ENCODE peak calls at places on chromosomes 12 and 14, in four cellular contexts. One of them, this sample, is unnamed.

GRCh38 chr12:100789146-100789545 is 5.4 kb upstream of the ANO4 start:
- DNase-seq in IMR-90: peak; percentile 67
- DNase-seq in endothelial cell of umbilical vein: no peak
- DNase-seq in K562: no peak
- DNase-seq in this sample: no peak

GRCh38 chr12:95574799-95575452 is 23.6 kb upstream of the USP44 start:
- DNase-seq in IMR-90: peak; percentile 64
- DNase-seq in endothelial cell of umbilical vein: peak; percentile 65
- DNase-seq in K562: peak; percentile 51
- DNase-seq in this sample: no peak

GRCh38 chr14:90294872-90295271 is 36.9 kb downstream of the NRDE2 start:
- DNase-seq in IMR-90: no peak
- DNase-seq in endothelial cell of umbilical vein: no peak
- DNase-seq in K562: no peak
- DNase-seq in this sample: no peak

GRCh38 chr12:92927055-92927435 is 2.0 kb downstream of the EEA1 start:
- DNase-seq in IMR-90: peak; percentile 28
- DNase-seq in endothelial cell of umbilical vein: peak; percentile 41
- DNase-seq in K562: no peak
- DNase-seq in this sample: no peak

GRCh38 chr12:112349440-112349839 is 32.8 kb downstream of the HECTD4 start:
- DNase-seq in IMR-90: peak; percentile 41
- DNase-seq in endothelial cell of umbilical vein: peak; percentile 43
- DNase-seq in K562: no peak
- DNase-seq in this sample: no peak

GRCh38 chr14:35047961-35048513 is 2.0 kb downstream of the FAM177A1 start:
- DNase-seq in IMR-90: no peak
- DNase-seq in endothelial cell of umbilical vein: no peak
- DNase-seq in K562: peak; percentile 29
- DNase-seq in this sample: no peak

GRCh38 chr14:99853206-99853605 is 60.0 kb downstream of the EML1 start:
- DNase-seq in IMR-90: no peak
- DNase-seq in endothelial cell of umbilical vein: no peak
- DNase-seq in K562: no peak
- DNase-seq in this sample: no peak

GRCh38 chr12:131331148-131331750 is 377.5 kb downstream of the ADGRD1 start:
- DNase-seq in IMR-90: no peak
- DNase-seq in endothelial cell of umbilical vein: no peak
- DNase-seq in K562: no peak
- DNase-seq in this sample: no peak

GRCh38 chr12:4628406-4628805 is 20.4 kb downstream of the AKAP3 start:
- DNase-seq in IMR-90: no peak
- DNase-seq in endothelial cell of umbilical vein: no peak
- DNase-seq in K562: no peak
- DNase-seq in this sample: no peak

GRCh38 chr12:65306603-65307501 is 28.4 kb downstream of the MSRB3 start:
- DNase-seq in IMR-90: peak; percentile 75
- DNase-seq in endothelial cell of umbilical vein: peak; percentile 83
- DNase-seq in K562: peak; percentile 43
- DNase-seq in this sample: no peak

GRCh38 chr12:106137456-106138278 is 1.1 kb downstream of the NUAK1 start:
- DNase-seq in IMR-90: peak; percentile 15
- DNase-seq in endothelial cell of umbilical vein: no peak
- DNase-seq in K562: no peak
- DNase-seq in this sample: no peak

GRCh38 chr12:11795910-11796459 is 146.5 kb downstream of the ETV6 start:
- DNase-seq in IMR-90: peak; percentile 91
- DNase-seq in endothelial cell of umbilical vein: peak; percentile 89
- DNase-seq in K562: peak; percentile 21
- DNase-seq in this sample: no peak

GRCh38 chr14:73757876-73758391 is 43.8 kb upstream of the PNMA1 start:
- DNase-seq in IMR-90: no peak
- DNase-seq in endothelial cell of umbilical vein: no peak
- DNase-seq in K562: no peak
- DNase-seq in this sample: no peak

GRCh38 chr12:72511906-72512305 is 239.7 kb downstream of the TRHDE start:
- DNase-seq in IMR-90: peak; percentile 85
- DNase-seq in endothelial cell of umbilical vein: no peak
- DNase-seq in K562: no peak
- DNase-seq in this sample: no peak

GRCh38 chr14:59632381-59632780 is 55.8 kb upstream of the CCDC175 start:
- DNase-seq in IMR-90: peak; percentile 6
- DNase-seq in endothelial cell of umbilical vein: peak; percentile 24
- DNase-seq in K562: peak; percentile 21
- DNase-seq in this sample: no peak

GRCh38 chr12:6528539-6529235 is 5.6 kb upstream of the GAPDH start:
- DNase-seq in IMR-90: no peak
- DNase-seq in endothelial cell of umbilical vein: no peak
- DNase-seq in K562: no peak
- DNase-seq in this sample: no peak
- H3K9me1 ChIP-seq in IMR-90: no peaks in the 10 kb centered on the region
- H3K9me1 ChIP-seq in endothelial cell of umbilical vein: no peaks in the 10 kb centered on the region
- H3K9me1 ChIP-seq in K562: no peaks in the 10 kb centered on the region
- H3K9me1 ChIP-seq in this sample: no peaks in the 10 kb centered on the region

GRCh38 chr12:57609781-57610552 is 1.3 kb upstream of the ARHGEF25 start:
- DNase-seq in IMR-90: no peak
- DNase-seq in endothelial cell of umbilical vein: no peak
- DNase-seq in K562: no peak
- DNase-seq in this sample: no peak
- H3K4me3 ChIP-seq in IMR-90: no peak overlapping the region
- H3K4me3 ChIP-seq in endothelial cell of umbilical vein: no peak overlapping the region
- H3K4me3 ChIP-seq in K562: no peak overlapping the region
- H3K4me3 ChIP-seq in this sample: no peak overlapping the region

DNA sequence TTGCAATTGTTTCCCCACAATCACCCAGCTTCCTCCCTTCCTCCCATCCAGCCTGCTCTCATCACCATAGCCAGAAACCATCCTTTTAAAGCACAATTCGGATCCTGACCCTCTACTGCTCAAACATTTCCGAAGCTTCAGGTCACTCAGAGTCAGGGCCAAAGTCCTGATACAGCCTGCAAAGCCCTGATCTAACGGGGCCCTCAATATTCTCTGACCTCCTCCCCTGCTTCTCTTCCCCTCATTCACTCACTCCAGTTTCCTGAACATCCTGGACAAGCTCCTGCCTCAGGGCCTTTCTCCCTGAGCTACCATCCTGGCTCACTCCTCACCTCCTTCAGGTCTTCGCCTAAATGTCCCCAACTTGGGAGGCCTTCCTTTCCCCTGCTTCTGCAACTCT is 46.1 kb downstream of the PITPNM2 start:
- DNase-seq in IMR-90: no peak
- DNase-seq in endothelial cell of umbilical vein: no peak
- DNase-seq in K562: no peak
- DNase-seq in this sample: no peak
- H2AFZ ChIP-seq in IMR-90: no peak overlapping the region
- H2AFZ ChIP-seq in endothelial cell of umbilical vein: no peak overlapping the region
- H2AFZ ChIP-seq in K562: no peak overlapping the region
- H2AFZ ChIP-seq in this sample: no peak overlapping the region

DNA sequence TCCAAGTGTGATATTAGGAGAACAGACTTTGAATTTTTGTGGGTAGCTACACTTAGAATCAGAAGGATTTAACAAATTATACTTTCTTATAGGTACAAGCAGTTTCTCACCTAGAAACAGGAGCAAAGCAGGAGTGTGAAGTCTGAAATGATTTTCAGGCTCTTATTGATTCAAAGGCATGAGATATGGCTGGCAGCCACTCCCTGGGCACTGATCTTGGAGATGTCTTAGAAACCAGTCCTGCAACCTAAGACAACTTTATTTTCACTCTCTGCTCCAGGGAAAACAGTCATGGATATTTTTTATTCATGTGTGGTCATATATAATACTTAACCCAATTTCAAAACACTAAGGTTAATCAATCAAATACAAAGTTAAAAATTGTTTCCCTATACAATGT is 254.9 kb upstream of the TMEM132C start:
- DNase-seq in IMR-90: no peak
- DNase-seq in endothelial cell of umbilical vein: no peak
- DNase-seq in K562: no peak
- DNase-seq in this sample: no peak
- H3K9me1 ChIP-seq in IMR-90: no peaks in the 10 kb centered on the region
- H3K9me1 ChIP-seq in endothelial cell of umbilical vein: no peaks in the 10 kb centered on the region
- H3K9me1 ChIP-seq in K562: no peaks in the 10 kb centered on the region
- H3K9me1 ChIP-seq in this sample: no peaks in the 10 kb centered on the region

GRCh38 chr12:120235369-120236123 is 30.0 kb downstream of the PXN start:
- DNase-seq in IMR-90: no peak
- DNase-seq in endothelial cell of umbilical vein: peak; percentile 26
- DNase-seq in K562: peak; percentile 34
- DNase-seq in this sample: no peak
- H3K4me3 ChIP-seq in IMR-90: no peak overlapping the region
- H3K4me3 ChIP-seq in endothelial cell of umbilical vein: no peak overlapping the region
- H3K4me3 ChIP-seq in K562: no peak overlapping the region
- H3K4me3 ChIP-seq in this sample: peak overlapping the region; percentile 9

DNA sequence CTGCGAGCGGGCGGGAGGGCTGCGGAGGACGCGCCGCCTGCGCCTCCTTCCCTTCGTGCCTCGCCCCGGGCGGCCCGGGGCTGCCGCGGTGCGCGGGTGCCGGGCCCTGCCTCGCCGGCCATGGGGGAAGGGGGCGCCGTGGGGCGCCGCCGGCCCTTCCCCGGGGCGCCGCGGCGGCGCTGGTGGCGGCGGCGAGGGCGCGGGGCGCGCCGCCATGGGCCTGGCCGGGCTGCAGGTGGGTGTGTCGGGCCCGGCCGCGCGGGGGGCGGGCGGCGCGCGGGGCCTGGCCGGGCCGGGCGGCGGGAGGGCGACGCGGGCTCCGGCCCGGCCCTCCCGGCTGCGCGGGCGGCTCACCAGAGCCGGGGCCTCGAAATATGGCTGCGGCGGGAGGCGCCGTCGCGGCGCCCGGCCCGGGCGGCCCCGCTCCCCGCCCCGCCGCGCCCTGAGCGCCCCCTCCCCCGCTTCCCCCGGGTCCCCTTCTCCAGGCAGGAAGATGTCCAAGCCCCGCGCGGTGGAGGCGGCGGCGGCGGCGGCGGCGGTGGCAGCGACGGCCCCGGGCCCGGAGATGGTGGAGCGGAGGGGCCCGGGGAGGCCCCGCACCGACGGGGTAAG is 5.1 kb downstream of the KMT5A start:
- DNase-seq in IMR-90: no peak
- DNase-seq in endothelial cell of umbilical vein: no peak
- DNase-seq in K562: no peak
- DNase-seq in this sample: no peak
- H2AFZ ChIP-seq in IMR-90: no peak overlapping the region
- H2AFZ ChIP-seq in endothelial cell of umbilical vein: no peak overlapping the region
- H2AFZ ChIP-seq in K562: no peak overlapping the region
- H2AFZ ChIP-seq in this sample: no peak overlapping the region

GRCh38 chr12:116882742-116883141 is 1.5 kb upstream of the HRK start:
- DNase-seq in IMR-90: peak; percentile 61
- DNase-seq in endothelial cell of umbilical vein: peak; percentile 45
- DNase-seq in K562: peak; percentile 13
- DNase-seq in this sample: no peak
- H3K9me1 ChIP-seq in IMR-90: no peaks in the 10 kb centered on the region
- H3K9me1 ChIP-seq in endothelial cell of umbilical vein: no peaks in the 10 kb centered on the region
- H3K9me1 ChIP-seq in K562: no peaks in the 10 kb centered on the region
- H3K9me1 ChIP-seq in this sample: no peaks in the 10 kb centered on the region

GRCh38 chr14:56211124-56211523 is 92.9 kb downstream of the PELI2 start:
- DNase-seq in IMR-90: no peak
- DNase-seq in endothelial cell of umbilical vein: no peak
- DNase-seq in K562: no peak
- DNase-seq in this sample: no peak

GRCh38 chr14:56206576-56206975 is 88.4 kb downstream of the PELI2 start:
- DNase-seq in IMR-90: no peak
- DNase-seq in endothelial cell of umbilical vein: peak; percentile 67
- DNase-seq in K562: no peak
- DNase-seq in this sample: no peak

GRCh38 chr14:56207626-56208297 is 89.6 kb downstream of the PELI2 start:
- DNase-seq in IMR-90: peak; percentile 18
- DNase-seq in endothelial cell of umbilical vein: no peak
- DNase-seq in K562: peak; percentile 44
- DNase-seq in this sample: no peak

GRCh38 chr14:56210570-56210969 is 92.4 kb downstream of the PELI2 start:
- DNase-seq in IMR-90: no peak
- DNase-seq in endothelial cell of umbilical vein: no peak
- DNase-seq in K562: no peak
- DNase-seq in this sample: no peak

GRCh38 chr14:56208520-56208919 is 90.3 kb downstream of the PELI2 start:
- DNase-seq in IMR-90: no peak
- DNase-seq in endothelial cell of umbilical vein: no peak
- DNase-seq in K562: no peak
- DNase-seq in this sample: no peak
- H3K4me3 ChIP-seq in IMR-90: no peak overlapping the region
- H3K4me3 ChIP-seq in endothelial cell of umbilical vein: no peak overlapping the region
- H3K4me3 ChIP-seq in K562: no peak overlapping the region
- H3K4me3 ChIP-seq in this sample: no peak overlapping the region

GRCh38 chr12:27493260-27493935 is 30.6 kb upstream of the PPFIBP1 start:
- DNase-seq in IMR-90: peak; percentile 2
- DNase-seq in endothelial cell of umbilical vein: no peak
- DNase-seq in K562: no peak
- DNase-seq in this sample: no peak

GRCh38 chr12:27486986-27487385 is 37.0 kb upstream of the PPFIBP1 start:
- DNase-seq in IMR-90: peak; percentile 1
- DNase-seq in endothelial cell of umbilical vein: no peak
- DNase-seq in K562: no peak
- DNase-seq in this sample: no peak

GRCh38 chr12:27491226-27491625 is 32.8 kb upstream of the PPFIBP1 start:
- DNase-seq in IMR-90: no peak
- DNase-seq in endothelial cell of umbilical vein: no peak
- DNase-seq in K562: no peak
- DNase-seq in this sample: no peak

GRCh38 chr12:27488479-27488878 is 35.5 kb upstream of the PPFIBP1 start:
- DNase-seq in IMR-90: no peak
- DNase-seq in endothelial cell of umbilical vein: peak; percentile 32
- DNase-seq in K562: no peak
- DNase-seq in this sample: no peak
- H2AFZ ChIP-seq in IMR-90: no peak overlapping the region
- H2AFZ ChIP-seq in endothelial cell of umbilical vein: no peak overlapping the region
- H2AFZ ChIP-seq in K562: no peak overlapping the region
- H2AFZ ChIP-seq in this sample: no peak overlapping the region

GRCh38 chr12:19382111-19382526 is 57.2 kb upstream of the AEBP2 start:
- DNase-seq in IMR-90: peak; percentile 93
- DNase-seq in endothelial cell of umbilical vein: peak; percentile 65
- DNase-seq in K562: no peak
- DNase-seq in this sample: peak; percentile 62
- H3K9me1 ChIP-seq in IMR-90: peaks cover 13% of the 10 kb centered on the region
- H3K9me1 ChIP-seq in endothelial cell of umbilical vein: no peaks in the 10 kb centered on the region
- H3K9me1 ChIP-seq in K562: no peaks in the 10 kb centered on the region
- H3K9me1 ChIP-seq in this sample: no peaks in the 10 kb centered on the region